ENCODE peak calls at places on chromosomes 13 and 19, in six cellular contexts. O, S, H, P, W and Z are unnamed samples.

GRCh38 chr13:48121733-48122132 is 26.8 kb upstream of the MED4 start:
- DNase-seq in O (no peak), S (no peak), H (no peak), P (no peak), W (no peak), Z (no peak)

GRCh38 chr19:46659151-46660007 is 1.6 kb downstream of the DACT3 start:
- DNase-seq in O (peak), S (no peak), H (no peak), P (no peak), W (no peak), Z (no peak)

GRCh38 chr13:97338571-97338970 is 95.4 kb upstream of the RAP2A start:
- DNase-seq in O (no peak), S (no peak), H (no peak), P (no peak), W (no peak), Z (no peak)

GRCh38 chr19:6233051-6233826 is 46.5 kb downstream of the MLLT1 start:
- DNase-seq in O (no peak), S (no peak), H (no peak), P (no peak), W (no peak), Z (no peak)

GRCh38 chr13:41456768-41457588 is at the start of gene RGCC:
- DNase-seq in O (peak), S (peak), H (peak), P (no peak), W (no peak), Z (no peak)

GRCh38 chr13:107582171-107582570 is 633.2 kb downstream of the LIG4 start:
- DNase-seq in O (no peak), S (no peak), H (no peak), P (no peak), W (no peak), Z (no peak)

GRCh38 chr13:20924758-20925394 is 22.3 kb upstream of the XPO4 start:
- DNase-seq in O (peak), S (peak), H (peak), P (peak), W (peak), Z (peak)

GRCh38 chr19:6753178-6754031 is 13.8 kb downstream of the SH2D3A start:
- DNase-seq in O (peak), S (peak), H (no peak), P (no peak), W (peak), Z (no peak)

GRCh38 chr13:27283906-27284523 is 13.4 kb downstream of the RASL11A start:
- DNase-seq in O (peak), S (no peak), H (no peak), P (no peak), W (no peak), Z (no peak)

GRCh38 chr19:34501339-34502320 is 20.1 kb downstream of the WTIP start:
- DNase-seq in O (peak), S (peak), H (peak), P (peak), W (peak), Z (peak)

GRCh38 chr19:56253737-56254136 is 18.8 kb upstream of the EDDM13 start:
- DNase-seq in O (peak), S (no peak), H (no peak), P (peak), W (peak), Z (peak)

GRCh38 chr13:78762825-78763224 is 103.9 kb upstream of the OBI1 start:
- DNase-seq in O (no peak), S (no peak), H (no peak), P (no peak), W (no peak), Z (no peak)

GRCh38 chr13:112355274-112355843 is 20.8 kb upstream of the SPACA7 start:
- DNase-seq in O (no peak), S (no peak), H (peak), P (no peak), W (no peak), Z (no peak)

GRCh38 chr13:24063281-24063851 is 97.2 kb upstream of the SPATA13 start:
- DNase-seq in O (no peak), S (no peak), H (no peak), P (no peak), W (no peak), Z (no peak)

GRCh38 chr19:10086904-10087256 is 763 bp downstream of the SHFL start:
- DNase-seq in O (peak), S (no peak), H (no peak), P (no peak), W (no peak), Z (no peak)

GRCh38 chr19:42360787-42361544 is 29.1 kb downstream of the CNFN start:
- DNase-seq in O (no peak), S (no peak), H (no peak), P (no peak), W (no peak), Z (no peak)

GRCh38 chr19:52217576-52217975 is 27.7 kb downstream of the PPP2R1A start:
- DNase-seq in O (no peak), S (no peak), H (no peak), P (no peak), W (no peak), Z (no peak)

GRCh38 chr13:40619479-40619814 is 47.0 kb downstream of the FOXO1 start:
- DNase-seq in O (no peak), S (no peak), H (no peak), P (no peak), W (no peak), Z (no peak)

GRCh38 chr19:57406516-57407123 is 4.3 kb upstream of the ZNF17 start:
- DNase-seq in O (peak), S (peak), H (no peak), P (peak), W (no peak), Z (no peak)

GRCh38 chr13:43269037-43269476 is 245.7 kb downstream of the DNAJC15 start:
- DNase-seq in O (peak), S (no peak), H (no peak), P (no peak), W (peak), Z (no peak)

GRCh38 chr13:33577037-33577436 is 240.9 kb upstream of the RFC3 start:
- DNase-seq in O (no peak), S (no peak), H (no peak), P (no peak), W (no peak), Z (no peak)

GRCh38 chr13:79645569-79645968 is 164.6 kb downstream of the NDFIP2 start:
- DNase-seq in O (no peak), S (no peak), H (no peak), P (peak), W (no peak), Z (no peak)

GRCh38 chr13:41356788-41357187 is 45.7 kb downstream of the NAA16 start:
- DNase-seq in O (no peak), S (peak), H (no peak), P (no peak), W (no peak), Z (no peak)

GRCh38 chr19:9850235-9850959 is 15.3 kb downstream of the PIN1 start:
- DNase-seq in O (no peak), S (no peak), H (no peak), P (no peak), W (no peak), Z (peak)